ENCODE peak calls at places on chromosomes 4 and X, in seven cellular contexts. One of them, this sample, is unnamed.

GRCh38 chrX:394830-395229 is 8.1 kb upstream of the PPP2R3B start:
- DNase-seq in IMR-90: no peak
- DNase-seq in H9: no peak
- DNase-seq in mesenchymal stem cell: no peak
- DNase-seq in trophoblast cell: no peak
- DNase-seq in H1: no peak
- DNase-seq in neuronal stem cell: no peak
- DNase-seq in this sample: no peak

GRCh38 chrX:110056419-110056818 is 53.5 kb downstream of the TMEM164 start:
- DNase-seq in mesenchymal stem cell: no peak
- DNase-seq in H9: no peak
- DNase-seq in H1: no peak
- DNase-seq in neuronal stem cell: no peak
- DNase-seq in IMR-90: no peak
- DNase-seq in trophoblast cell: no peak
- DNase-seq in this sample: no peak

GRCh38 chr4:25723409-25723808 is 67.8 kb downstream of the SLC34A2 start:
- DNase-seq in trophoblast cell: peak
- DNase-seq in neuronal stem cell: no peak
- DNase-seq in H9: no peak
- DNase-seq in mesenchymal stem cell: no peak
- DNase-seq in H1: no peak
- DNase-seq in IMR-90: peak
- DNase-seq in this sample: no peak

GRCh38 chr4:41232406-41232805 is 18.1 kb upstream of the APBB2 start:
- DNase-seq in H9: no peak
- DNase-seq in neuronal stem cell: no peak
- DNase-seq in H1: no peak
- DNase-seq in IMR-90: no peak
- DNase-seq in trophoblast cell: no peak
- DNase-seq in mesenchymal stem cell: no peak
- DNase-seq in this sample: peak

GRCh38 chrX:18354369-18355329 is at the start of gene SCML2:
- DNase-seq in IMR-90: peak
- DNase-seq in H1: no peak
- DNase-seq in mesenchymal stem cell: peak
- DNase-seq in neuronal stem cell: peak
- DNase-seq in H9: peak
- DNase-seq in trophoblast cell: peak
- DNase-seq in this sample: peak

GRCh38 chr4:11774346-11774745 is 345.7 kb upstream of the HS3ST1 start:
- DNase-seq in H1: no peak
- DNase-seq in trophoblast cell: peak
- DNase-seq in IMR-90: no peak
- DNase-seq in mesenchymal stem cell: no peak
- DNase-seq in neuronal stem cell: no peak
- DNase-seq in H9: no peak
- DNase-seq in this sample: no peak

GRCh38 chrX:50700921-50701320 is 113.1 kb downstream of the SHROOM4 start:
- DNase-seq in H1: no peak
- DNase-seq in H9: no peak
- DNase-seq in neuronal stem cell: peak
- DNase-seq in mesenchymal stem cell: no peak
- DNase-seq in IMR-90: no peak
- DNase-seq in trophoblast cell: no peak
- DNase-seq in this sample: peak

GRCh38 chr4:168199262-168199957 is 107.1 kb downstream of the ANXA10 start:
- DNase-seq in mesenchymal stem cell: no peak
- DNase-seq in IMR-90: no peak
- DNase-seq in H9: no peak
- DNase-seq in neuronal stem cell: no peak
- DNase-seq in H1: no peak
- DNase-seq in trophoblast cell: no peak
- DNase-seq in this sample: no peak

GRCh38 chr4:185754961-185755360 is 57.0 kb downstream of the SORBS2 start:
- DNase-seq in neuronal stem cell: no peak
- DNase-seq in H1: no peak
- DNase-seq in H9: no peak
- DNase-seq in IMR-90: no peak
- DNase-seq in mesenchymal stem cell: no peak
- DNase-seq in trophoblast cell: no peak
- DNase-seq in this sample: no peak

GRCh38 chr4:42151568-42152506 is 618 bp downstream of the BEND4 start:
- DNase-seq in H9: peak
- DNase-seq in trophoblast cell: peak
- DNase-seq in neuronal stem cell: peak
- DNase-seq in mesenchymal stem cell: no peak
- DNase-seq in IMR-90: no peak
- DNase-seq in H1: peak
- DNase-seq in this sample: peak

GRCh38 chr4:38529189-38530115 is 134.5 kb upstream of the KLF3 start:
- DNase-seq in mesenchymal stem cell: no peak
- DNase-seq in H1: no peak
- DNase-seq in neuronal stem cell: no peak
- DNase-seq in IMR-90: no peak
- DNase-seq in H9: no peak
- DNase-seq in trophoblast cell: peak
- DNase-seq in this sample: peak

GRCh38 chrX:47573334-47574095 is 8.7 kb upstream of the TIMP1 start:
- DNase-seq in H9: peak
- DNase-seq in mesenchymal stem cell: peak
- DNase-seq in neuronal stem cell: peak
- DNase-seq in H1: no peak
- DNase-seq in IMR-90: peak
- DNase-seq in trophoblast cell: no peak
- DNase-seq in this sample: peak

GRCh38 chr4:136908122-136908521 is 624.2 kb downstream of the PCDH18 start:
- DNase-seq in trophoblast cell: no peak
- DNase-seq in H1: no peak
- DNase-seq in mesenchymal stem cell: no peak
- DNase-seq in neuronal stem cell: no peak
- DNase-seq in IMR-90: no peak
- DNase-seq in H9: no peak
- DNase-seq in this sample: no peak

GRCh38 chr4:131547506-131547981 is 1601.5 kb upstream of the PCDH10 start:
- DNase-seq in H1: no peak
- DNase-seq in H9: no peak
- DNase-seq in mesenchymal stem cell: no peak
- DNase-seq in neuronal stem cell: no peak
- DNase-seq in IMR-90: no peak
- DNase-seq in trophoblast cell: no peak
- DNase-seq in this sample: no peak

GRCh38 chrX:134622813-134623185 is 35.5 kb downstream of the PLAC1 start:
- DNase-seq in H9: no peak
- DNase-seq in IMR-90: no peak
- DNase-seq in neuronal stem cell: no peak
- DNase-seq in H1: no peak
- DNase-seq in mesenchymal stem cell: no peak
- DNase-seq in trophoblast cell: peak
- DNase-seq in this sample: peak

GRCh38 chr4:5041609-5042234 is 9.6 kb upstream of the STK32B start:
- DNase-seq in trophoblast cell: no peak
- DNase-seq in H9: no peak
- DNase-seq in neuronal stem cell: no peak
- DNase-seq in mesenchymal stem cell: no peak
- DNase-seq in H1: no peak
- DNase-seq in IMR-90: no peak
- DNase-seq in this sample: no peak

GRCh38 chr4:26576171-26576829 is 7.6 kb upstream of the TBC1D19 start:
- DNase-seq in neuronal stem cell: no peak
- DNase-seq in H9: no peak
- DNase-seq in trophoblast cell: peak
- DNase-seq in IMR-90: peak
- DNase-seq in H1: no peak
- DNase-seq in mesenchymal stem cell: peak
- DNase-seq in this sample: peak

GRCh38 chr4:138192113-138192512 is 50.0 kb downstream of the SLC7A11 start:
- DNase-seq in H1: no peak
- DNase-seq in mesenchymal stem cell: peak
- DNase-seq in H9: no peak
- DNase-seq in neuronal stem cell: no peak
- DNase-seq in IMR-90: peak
- DNase-seq in trophoblast cell: peak
- DNase-seq in this sample: peak

GRCh38 chr4:158778065-158778711 is 9.4 kb downstream of the FNIP2 start:
- DNase-seq in neuronal stem cell: no peak
- DNase-seq in IMR-90: no peak
- DNase-seq in H1: no peak
- DNase-seq in H9: no peak
- DNase-seq in trophoblast cell: no peak
- DNase-seq in mesenchymal stem cell: no peak
- DNase-seq in this sample: no peak

GRCh38 chr4:4477796-4478195 is 64.1 kb downstream of the STX18 start:
- DNase-seq in IMR-90: peak
- DNase-seq in neuronal stem cell: no peak
- DNase-seq in mesenchymal stem cell: no peak
- DNase-seq in H9: no peak
- DNase-seq in trophoblast cell: no peak
- DNase-seq in H1: no peak
- DNase-seq in this sample: no peak

GRCh38 chr4:65670331-65671031 is at the start of gene EPHA5:
- DNase-seq in mesenchymal stem cell: peak
- DNase-seq in H9: peak
- DNase-seq in IMR-90: peak
- DNase-seq in neuronal stem cell: peak
- DNase-seq in H1: peak
- DNase-seq in trophoblast cell: peak
- DNase-seq in this sample: peak

DNA sequence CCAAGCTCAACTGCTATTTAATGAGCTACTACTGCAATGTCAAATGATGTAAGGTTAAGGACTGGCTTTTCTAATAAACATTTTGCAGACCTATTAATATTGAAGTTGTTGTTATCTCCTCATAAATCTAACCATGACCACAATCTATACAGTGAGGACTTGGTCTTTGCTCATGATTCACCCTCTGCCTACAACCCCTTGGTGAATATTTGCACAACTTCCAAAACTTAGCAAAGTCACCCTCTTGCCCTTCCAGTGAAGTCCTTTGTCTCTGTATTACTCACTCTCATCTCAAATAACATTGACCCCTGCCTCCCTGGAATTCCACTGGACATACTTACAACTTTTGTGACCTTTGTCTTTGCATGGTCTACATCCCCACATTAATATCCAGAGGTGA is 204.5 kb downstream of the KCNIP4 start:
- DNase-seq in mesenchymal stem cell: no peak
- DNase-seq in neuronal stem cell: no peak
- DNase-seq in trophoblast cell: no peak
- DNase-seq in H9: no peak
- DNase-seq in H1: no peak
- DNase-seq in IMR-90: no peak
- DNase-seq in this sample: no peak
- H4K8ac ChIP-seq in mesenchymal stem cell: no peak
- H4K8ac ChIP-seq in neuronal stem cell: no peak
- H4K8ac ChIP-seq in trophoblast cell: no peak
- H4K8ac ChIP-seq in H9: no peak
- H4K8ac ChIP-seq in H1: no peak
- H4K8ac ChIP-seq in IMR-90: no peak
- H4K8ac ChIP-seq in this sample: no peak

GRCh38 chr4:134243742-134244713 is 42.4 kb upstream of the PABPC4L start:
- DNase-seq in IMR-90: no peak
- DNase-seq in H1: no peak
- DNase-seq in trophoblast cell: no peak
- DNase-seq in mesenchymal stem cell: no peak
- DNase-seq in neuronal stem cell: no peak
- DNase-seq in H9: peak
- DNase-seq in this sample: no peak
- H2AK5ac ChIP-seq in IMR-90: no peak
- H2AK5ac ChIP-seq in H1: no peak
- H2AK5ac ChIP-seq in trophoblast cell: no peak
- H2AK5ac ChIP-seq in mesenchymal stem cell: no peak
- H2AK5ac ChIP-seq in neuronal stem cell: peak
- H2AK5ac ChIP-seq in H9: no peak
- H2AK5ac ChIP-seq in this sample: no peak

DNA sequence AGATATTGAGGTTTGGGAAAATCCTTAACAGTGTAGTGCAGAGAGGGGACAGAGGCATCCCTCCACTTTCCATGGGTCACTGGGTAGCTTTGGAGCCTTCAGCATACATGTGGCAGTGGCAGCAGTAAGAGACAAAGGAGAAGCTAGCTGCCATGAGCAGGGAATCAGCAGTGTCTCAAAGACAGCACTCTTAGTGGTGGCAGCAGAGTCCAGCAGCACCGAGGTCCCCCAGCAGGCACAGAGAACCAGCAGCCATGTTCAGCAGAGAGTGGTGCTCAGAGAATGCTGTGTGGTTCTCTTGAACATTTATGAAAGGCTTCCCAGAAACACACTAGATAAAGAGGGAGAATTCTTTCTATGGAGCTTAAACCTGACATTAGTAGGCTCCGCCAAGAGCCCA is 308.5 kb downstream of the CENPC start:
- DNase-seq in H1: no peak
- DNase-seq in neuronal stem cell: no peak
- DNase-seq in H9: peak
- DNase-seq in mesenchymal stem cell: no peak
- DNase-seq in IMR-90: no peak
- DNase-seq in trophoblast cell: no peak
- DNase-seq in this sample: peak
- H4K8ac ChIP-seq in H1: no peak
- H4K8ac ChIP-seq in neuronal stem cell: no peak
- H4K8ac ChIP-seq in H9: no peak
- H4K8ac ChIP-seq in mesenchymal stem cell: no peak
- H4K8ac ChIP-seq in IMR-90: no peak
- H4K8ac ChIP-seq in trophoblast cell: no peak
- H4K8ac ChIP-seq in this sample: no peak

DNA sequence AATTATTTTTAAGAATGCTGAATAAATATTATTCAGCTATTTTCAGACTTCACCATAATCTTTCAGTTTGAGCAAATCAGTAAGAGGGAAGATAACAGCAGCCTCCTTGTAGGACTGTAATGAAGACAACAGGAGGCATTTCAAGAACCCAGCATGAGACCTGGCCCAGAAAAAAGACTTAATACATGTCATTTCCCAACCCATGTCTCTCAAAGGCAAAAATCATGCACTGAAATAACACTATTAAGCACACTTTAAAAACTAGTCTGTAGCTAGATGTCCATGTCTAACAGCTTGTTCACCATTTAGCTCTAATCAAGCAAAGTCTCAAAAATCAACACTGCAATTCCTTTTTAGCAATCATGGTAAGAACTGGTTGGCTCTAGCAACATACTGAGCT is 110.0 kb downstream of the WDFY3 start:
- DNase-seq in neuronal stem cell: no peak
- DNase-seq in H9: no peak
- DNase-seq in trophoblast cell: no peak
- DNase-seq in IMR-90: no peak
- DNase-seq in mesenchymal stem cell: no peak
- DNase-seq in H1: no peak
- DNase-seq in this sample: peak
- H2AK5ac ChIP-seq in neuronal stem cell: no peak
- H2AK5ac ChIP-seq in H9: no peak
- H2AK5ac ChIP-seq in trophoblast cell: no peak
- H2AK5ac ChIP-seq in IMR-90: no peak
- H2AK5ac ChIP-seq in mesenchymal stem cell: no peak
- H2AK5ac ChIP-seq in H1: no peak
- H2AK5ac ChIP-seq in this sample: no peak

GRCh38 chrX:31443654-31444053 is 371.8 kb upstream of the FTHL17 start:
- DNase-seq in mesenchymal stem cell: no peak
- DNase-seq in H9: no peak
- DNase-seq in H1: no peak
- DNase-seq in trophoblast cell: no peak
- DNase-seq in neuronal stem cell: no peak
- DNase-seq in IMR-90: no peak
- DNase-seq in this sample: no peak
- H4K8ac ChIP-seq in mesenchymal stem cell: no peak
- H4K8ac ChIP-seq in H9: no peak
- H4K8ac ChIP-seq in H1: no peak
- H4K8ac ChIP-seq in trophoblast cell: no peak
- H4K8ac ChIP-seq in neuronal stem cell: no peak
- H4K8ac ChIP-seq in IMR-90: no peak
- H4K8ac ChIP-seq in this sample: no peak

GRCh38 chr4:154222875-154223274 is 268.7 kb downstream of the DCHS2 start:
- DNase-seq in H1: no peak
- DNase-seq in mesenchymal stem cell: no peak
- DNase-seq in H9: no peak
- DNase-seq in trophoblast cell: no peak
- DNase-seq in neuronal stem cell: no peak
- DNase-seq in IMR-90: no peak
- DNase-seq in this sample: no peak
- H2AK5ac ChIP-seq in H1: no peak
- H2AK5ac ChIP-seq in mesenchymal stem cell: no peak
- H2AK5ac ChIP-seq in H9: no peak
- H2AK5ac ChIP-seq in trophoblast cell: no peak
- H2AK5ac ChIP-seq in neuronal stem cell: no peak
- H2AK5ac ChIP-seq in IMR-90: no peak
- H2AK5ac ChIP-seq in this sample: no peak

This sample was measured in mesendoderm.